ENCODE peak calls at places on chromosomes 7 and 10, in four cellular contexts. K is HCT116, F is suprapubic skin, D is neural crest cell. O is an unnamed sample.

GRCh38 chr10:90306187-90306586 is 551.7 kb downstream of the HTR7 start:
- DNase-seq in K (peak; percentile 77), F (no peak), D (no peak), O (no peak)

GRCh38 chr10:64502936-64503335 is 981.7 kb downstream of the REEP3 start:
- DNase-seq in K (no peak), F (no peak), D (no peak), O (no peak)

GRCh38 chr7:16669581-16669980 is 23.6 kb downstream of the BZW2 start:
- DNase-seq in K (no peak), F (no peak), D (no peak), O (no peak)

GRCh38 chr7:2934211-2934731 is 90.2 kb upstream of the GNA12 start:
- DNase-seq in K (peak; percentile 8), F (no peak), D (no peak), O (peak; percentile 44)

GRCh38 chr10:48542471-48543210 is 62.2 kb downstream of the ARHGAP22 start:
- DNase-seq in K (no peak), F (no peak), D (no peak), O (no peak)

GRCh38 chr10:103915794-103916193 is 2.2 kb downstream of the STN1 start:
- DNase-seq in K (no peak), F (no peak), D (no peak), O (peak; percentile 45)

GRCh38 chr10:128451879-128452278 is 325.7 kb upstream of the MKI67 start:
- DNase-seq in K (no peak), F (no peak), D (no peak), O (no peak)

GRCh38 chr7:78015574-78016260 is 217.1 kb downstream of the PHTF2 start:
- DNase-seq in K (no peak), F (no peak), D (no peak), O (no peak)

GRCh38 chr7:77877800-77878199 is 79.2 kb downstream of the PHTF2 start:
- DNase-seq in K (no peak), F (no peak), D (no peak), O (no peak)

GRCh38 chr10:50554381-50554994 is 69.3 kb downstream of the SGMS1 start:
- DNase-seq in K (no peak), F (no peak), D (no peak), O (no peak)

GRCh38 chr10:6068422-6068821 is 6.3 kb upstream of the IL2RA start:
- DNase-seq in K (no peak), F (peak; percentile 71), D (no peak), O (peak; percentile 71)

GRCh38 chr7:130151591-130152269 is 53.5 kb downstream of the TMEM209 start:
- DNase-seq in K (no peak), F (no peak), D (no peak), O (no peak)

GRCh38 chr7:133790911-133791310 is 336.2 kb upstream of the LRGUK start:
- DNase-seq in K (no peak), F (no peak), D (no peak), O (no peak)

GRCh38 chr7:39016609-39017008 is 38.9 kb downstream of the POU6F2 start:
- DNase-seq in K (no peak), F (no peak), D (no peak), O (no peak)

GRCh38 chr7:24576171-24577052 is 3.2 kb downstream of the PALS2 start:
- DNase-seq in K (peak; percentile 48), F (no peak), D (no peak), O (no peak)

GRCh38 chr7:126574276-126574675 is 678.5 kb downstream of the GRM8 start:
- DNase-seq in K (no peak), F (no peak), D (no peak), O (no peak)

GRCh38 chr10:43199684-43200537 is 61.7 kb downstream of the CSGALNACT2 start:
- DNase-seq in K (no peak), F (no peak), D (no peak), O (peak; percentile 43)

GRCh38 chr10:124657806-124658205 is 86.4 kb downstream of the FAM53B start:
- DNase-seq in K (no peak), F (no peak), D (no peak), O (no peak)

GRCh38 chr7:123538189-123538714 is 3.9 kb upstream of the IQUB start:
- DNase-seq in K (peak; percentile 60), F (no peak), D (no peak), O (no peak)

GRCh38 chr7:135232720-135233119 is 918 bp upstream of the STRA8 start:
- DNase-seq in K (peak; percentile 40), F (no peak), D (no peak), O (no peak)

GRCh38 chr7:1233328-1234048 is 816 bp downstream of the UNCX start:
- DNase-seq in K (no peak), F (no peak), D (no peak), O (no peak)

GRCh38 chr7:36153571-36154097 is 580 bp downstream of the EEPD1 start:
- DNase-seq in K (no peak), F (no peak), D (no peak), O (no peak)

GRCh38 chr7:22586101-22586805 is 86.3 kb upstream of the STEAP1B start:
- DNase-seq in K (no peak), F (no peak), D (no peak), O (no peak)

GRCh38 chr7:120553497-120553896 is 280.5 kb downstream of the KCND2 start:
- DNase-seq in K (no peak), F (no peak), D (no peak), O (no peak)

GRCh38 chr10:6045600-6046457 is 16.3 kb downstream of the IL2RA start:
- DNase-seq in K (no peak), F (no peak), D (no peak), O (no peak)

GRCh38 chr10:86671985-86672710 is 3.8 kb downstream of the LDB3 start:
- DNase-seq in K (no peak), F (no peak), D (no peak), O (no peak)

GRCh38 chr10:7407368-7408002 is 3.3 kb downstream of the SFMBT2 start:
- DNase-seq in K (no peak), F (no peak), D (no peak), O (no peak)

GRCh38 chr10:89426230-89426868 is 12.0 kb downstream of the IFIT5 start:
- DNase-seq in K (no peak), F (no peak), D (peak; percentile 12), O (no peak)

GRCh38 chr7:55538538-55538937 is 33.8 kb downstream of the VOPP1 start:
- DNase-seq in K (no peak), F (no peak), D (no peak), O (no peak)

GRCh38 chr7:55535637-55536016 is 36.7 kb downstream of the VOPP1 start:
- DNase-seq in K (no peak), F (no peak), D (no peak), O (no peak)

GRCh38 chr7:55534916-55535636 is 37.2 kb downstream of the VOPP1 start:
- DNase-seq in K (no peak), F (no peak), D (no peak), O (no peak)

GRCh38 chr7:55537458-55537825 is 34.9 kb downstream of the VOPP1 start:
- DNase-seq in K (no peak), F (no peak), D (no peak), O (no peak)

GRCh38 chr7:55536619-55537457 is 35.5 kb downstream of the VOPP1 start:
- DNase-seq in K (no peak), F (no peak), D (no peak), O (no peak)
- TF ChIP-seq CTCF in K (no peak), F (no peak), D (no peak), O (no peak)

GRCh38 chr7:122307228-122307619 is 2.7 kb upstream of the FEZF1 start:
- DNase-seq in K (no peak), F (no peak), D (no peak), O (no peak)

GRCh38 chr7:122311280-122311679 is 6.7 kb upstream of the FEZF1 start:
- DNase-seq in K (no peak), F (no peak), D (no peak), O (no peak)

GRCh38 chr7:122311719-122312118 is 7.2 kb upstream of the FEZF1 start:
- DNase-seq in K (no peak), F (no peak), D (no peak), O (no peak)

GRCh38 chr7:122312789-122313188 is 8.2 kb upstream of the FEZF1 start:
- DNase-seq in K (no peak), F (no peak), D (no peak), O (no peak)

DNA sequence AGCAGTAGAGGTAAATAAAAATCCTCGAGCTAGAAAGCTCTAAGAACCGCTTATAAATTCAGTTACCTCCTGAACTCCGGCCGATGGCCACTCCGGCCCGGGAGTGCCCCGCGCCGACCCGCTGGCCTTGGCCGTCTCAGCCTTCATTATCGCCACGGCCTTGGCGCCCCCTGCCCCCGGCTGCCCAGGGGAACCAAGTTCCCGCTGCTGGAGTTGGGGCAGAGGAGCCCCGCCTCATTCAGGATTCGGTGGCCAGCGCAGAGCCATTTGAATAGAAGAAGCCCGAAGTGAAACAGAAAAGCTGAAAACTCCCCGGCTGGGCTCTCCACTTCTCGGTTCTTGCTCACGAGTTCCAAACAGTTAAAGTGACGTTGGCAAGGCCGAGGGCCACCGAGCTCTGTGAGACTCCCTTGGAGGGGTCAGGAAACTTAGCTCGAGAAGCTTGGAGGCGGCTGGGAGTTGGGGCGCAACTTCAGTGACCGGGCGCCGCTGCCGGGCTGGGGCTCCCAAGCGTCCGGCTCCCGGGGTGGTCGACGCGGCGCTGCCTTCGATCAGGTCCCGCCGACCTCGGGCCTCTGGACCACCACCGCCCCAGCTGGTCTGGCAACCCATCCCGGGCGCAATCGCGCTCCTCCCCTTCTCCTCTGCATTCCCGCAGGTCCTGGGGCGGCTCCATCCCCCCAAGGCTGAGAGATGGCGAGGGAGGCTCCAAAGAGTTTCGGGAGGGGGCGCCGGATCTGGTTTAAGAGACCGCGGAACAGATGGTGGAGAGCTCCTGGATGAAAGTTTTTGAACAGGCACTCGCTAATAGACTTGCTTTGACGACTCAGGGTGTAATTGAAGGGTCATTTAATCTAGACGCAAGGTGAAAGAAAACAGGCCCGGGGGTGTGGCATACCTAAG is 5.8 kb upstream of the FEZF1 start:
- DNase-seq in K (no peak), F (no peak), D (no peak), O (no peak)
- TF ChIP-seq CTCF in K (no peak), F (no peak), D (no peak), O (no peak)

DNA sequence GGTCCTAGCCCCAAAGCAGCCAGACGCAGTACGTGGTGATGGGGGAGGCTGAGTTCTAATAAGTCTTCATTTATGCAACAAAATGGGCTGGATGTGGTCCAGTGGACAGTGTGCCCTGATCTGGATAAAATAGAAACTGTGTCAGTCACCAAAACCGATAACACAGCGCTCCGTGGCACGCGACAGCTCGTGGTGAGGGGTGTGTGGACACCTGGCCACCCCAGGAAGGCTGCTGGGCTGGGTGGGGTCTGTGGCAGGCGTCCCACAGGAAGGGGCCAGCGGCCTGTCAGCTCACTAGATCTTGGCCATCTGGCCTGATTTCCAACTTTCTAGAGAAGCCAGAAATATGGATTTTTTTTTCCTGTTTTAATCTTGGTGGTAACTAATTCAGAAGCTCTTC is 17.0 kb downstream of the FAM20C start:
- DNase-seq in K (no peak), F (no peak), D (no peak), O (no peak)
- TF ChIP-seq CTCF in K (no peak), F (no peak), D (no peak), O (no peak)

DNA sequence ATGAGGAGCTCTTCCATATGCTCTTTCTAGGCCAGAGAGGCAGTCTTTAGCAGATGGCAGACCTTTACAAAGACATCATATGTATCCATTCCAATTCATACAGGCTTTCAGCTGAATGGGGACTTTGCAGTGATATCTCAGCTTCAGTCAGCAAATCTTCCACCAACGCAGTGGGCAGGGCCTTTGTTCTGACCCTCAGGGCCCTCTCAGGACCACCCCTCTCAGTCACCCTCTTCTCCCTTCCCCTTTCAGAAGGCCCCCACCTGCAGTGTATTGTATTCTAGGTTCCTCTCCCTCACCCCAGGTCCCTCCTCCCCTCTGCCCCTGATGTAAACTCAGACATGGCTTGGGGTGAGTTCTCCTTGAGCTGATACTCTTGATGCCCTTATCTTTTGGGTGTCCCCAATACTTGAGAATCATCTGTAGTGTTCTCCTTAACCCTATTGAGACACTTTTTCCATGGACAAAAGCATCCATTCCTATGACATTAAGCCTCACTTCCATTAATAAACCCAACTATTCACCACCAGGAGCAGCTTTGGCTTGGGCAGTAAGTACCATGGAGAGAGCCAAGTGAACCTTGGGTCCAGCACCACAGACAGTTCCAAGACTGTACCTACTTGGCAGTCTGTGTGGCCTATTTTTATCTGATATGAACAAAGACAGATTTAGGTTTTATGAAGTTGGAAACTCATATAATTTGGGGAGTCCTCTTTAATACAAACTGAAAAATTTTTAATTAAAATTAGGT is 62.7 kb downstream of the ADCYAP1R1 start:
- DNase-seq in K (no peak), F (no peak), D (peak; percentile 28), O (no peak)
- TF ChIP-seq CTCF in K (no peak), F (no peak), D (no peak), O (no peak)